ENCODE peak calls at places on chromosomes 4 and X, in nine cellular contexts. O, P, A, X, L, I, C, E and Q are unnamed samples.

GRCh38 chrX:65581661-65582339 is 47.2 kb upstream of the LAS1L start:
- DNase-seq in I (peak), E (no peak), X (peak), O (peak), L (peak), A (peak), C (peak), P (peak), Q (peak)

GRCh38 chrX:13126785-13127184 is 82.4 kb upstream of the FAM9C start:
- DNase-seq in L (no peak), A (no peak), I (no peak), O (no peak), E (no peak), C (no peak), X (no peak), P (no peak), Q (no peak)

GRCh38 chr4:130077275-130077674 is 981.3 kb downstream of the C4orf33 start:
- DNase-seq in A (peak), I (no peak), P (no peak), O (no peak), L (no peak), C (peak), E (no peak), X (no peak), Q (no peak)

GRCh38 chr4:2070421-2071251 is 11.5 kb downstream of the NAT8L start:
- DNase-seq in X (no peak), E (peak), L (no peak), P (no peak), O (no peak), C (no peak), I (no peak), A (no peak), Q (peak)

GRCh38 chr4:143344774-143345173 is 8.1 kb downstream of the GAB1 start:
- DNase-seq in X (no peak), C (no peak), I (no peak), L (no peak), E (no peak), O (peak), A (peak), P (no peak), Q (no peak)

GRCh38 chr4:102625232-102625930 is 124.2 kb downstream of the NFKB1 start:
- DNase-seq in L (no peak), C (peak), E (peak), A (peak), X (peak), O (peak), P (no peak), I (peak), Q (peak)

GRCh38 chrX:104568304-104568915 is 2.4 kb downstream of the IL1RAPL2 start:
- DNase-seq in A (no peak), I (no peak), E (no peak), C (no peak), O (no peak), X (no peak), P (no peak), L (no peak), Q (peak)

GRCh38 chr4:681736-682451 is 7.1 kb downstream of the SLC49A3 start:
- DNase-seq in L (peak), X (peak), I (no peak), A (no peak), E (peak), O (no peak), C (peak), P (no peak), Q (peak)

GRCh38 chr4:37517326-37517725 is 168.8 kb downstream of the RELL1 start:
- DNase-seq in A (no peak), C (peak), L (no peak), O (no peak), I (no peak), E (no peak), P (no peak), X (no peak), Q (no peak)

GRCh38 chrX:132272826-132273225 is 53.6 kb upstream of the RAP2C start:
- DNase-seq in C (no peak), X (no peak), E (no peak), O (no peak), P (no peak), I (peak), L (no peak), A (no peak), Q (no peak)

GRCh38 chrX:48468693-48469691 is 1.1 kb downstream of the SLC38A5 start:
- DNase-seq in I (no peak), P (no peak), E (peak), X (peak), L (peak), A (no peak), C (no peak), O (peak), Q (peak)

GRCh38 chr4:184306949-184307348 is 89.3 kb upstream of the ENPP6 start:
- DNase-seq in O (no peak), I (peak), C (peak), E (no peak), L (peak), A (no peak), X (no peak), P (no peak), Q (no peak)

GRCh38 chr4:179804440-179804839 is 2362.2 kb upstream of the AGA start:
- DNase-seq in L (no peak), I (peak), O (peak), X (no peak), A (no peak), C (no peak), E (peak), P (no peak), Q (no peak)

GRCh38 chrX:117987376-117987775 is 129.2 kb downstream of the KLHL13 start:
- DNase-seq in I (peak), E (no peak), P (no peak), A (no peak), C (peak), L (no peak), X (no peak), O (peak), Q (no peak)

DNA sequence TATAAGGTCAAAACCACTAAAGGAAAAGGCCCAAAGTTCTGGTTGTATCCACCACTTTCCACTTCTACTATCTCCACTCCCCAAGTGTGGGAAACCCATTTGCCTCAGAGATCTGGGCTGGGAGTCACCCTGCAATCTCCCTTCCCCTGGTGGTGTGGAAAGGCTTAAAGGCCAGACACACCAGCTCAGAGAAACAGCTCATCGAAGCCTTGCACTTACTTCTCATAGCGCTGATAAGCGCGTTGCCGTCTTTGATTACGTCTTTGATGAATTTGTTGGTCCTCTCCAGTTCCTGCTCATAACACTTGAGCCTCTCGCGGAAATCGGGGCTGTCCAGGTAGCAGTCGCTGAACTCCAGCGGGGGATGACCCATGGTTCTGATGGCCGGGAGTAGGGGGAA is 647 bp downstream of the OPHN1 start:
- DNase-seq in X (no peak), I (peak), E (no peak), L (no peak), O (peak), A (peak), P (no peak), C (peak), Q (no peak)
- TF ChIP-seq CTCF in X (no peak), I (no peak), E (no peak), L (no peak), O (no peak), A (no peak), P (no peak), C (no peak), Q (no peak)

GRCh38 chr4:111989817-111990216 is 155.4 kb upstream of the FAM241A start:
- DNase-seq in C (no peak), I (no peak), E (no peak), X (no peak), O (no peak), L (peak), A (no peak), P (no peak), Q (no peak)

GRCh38 chr4:111991163-111991562 is 154.1 kb upstream of the FAM241A start:
- DNase-seq in P (no peak), A (no peak), E (no peak), C (no peak), X (no peak), I (no peak), O (no peak), L (no peak), Q (no peak)

GRCh38 chr4:111994392-111994791 is 150.9 kb upstream of the FAM241A start:
- DNase-seq in I (no peak), L (no peak), O (no peak), X (no peak), P (no peak), E (no peak), C (no peak), A (no peak), Q (no peak)

GRCh38 chr4:111992604-111993151 is 152.6 kb upstream of the FAM241A start:
- DNase-seq in E (no peak), O (no peak), L (no peak), X (no peak), A (no peak), I (no peak), C (no peak), P (no peak), Q (no peak)

GRCh38 chr4:111991797-111992196 is 153.5 kb upstream of the FAM241A start:
- DNase-seq in L (no peak), E (no peak), O (peak), X (no peak), P (peak), C (peak), I (peak), A (peak), Q (no peak)
- H3K27ac ChIP-seq in L (peak), E (no peak), O (no peak), X (no peak), P (no peak), C (no peak), I (no peak), A (no peak), Q (no peak)

GRCh38 chr4:94455081-94455480 is 3.3 kb downstream of the PDLIM5 start:
- DNase-seq in A (peak), C (peak), P (no peak), X (no peak), E (peak), O (peak), I (peak), L (peak), Q (no peak)

GRCh38 chr4:94454405-94454804 is 2.7 kb downstream of the PDLIM5 start:
- DNase-seq in X (no peak), L (no peak), E (no peak), A (peak), O (no peak), P (no peak), C (peak), I (peak), Q (no peak)

GRCh38 chr4:94452476-94453300 is 946 bp downstream of the PDLIM5 start:
- DNase-seq in P (peak), E (peak), X (peak), I (peak), C (peak), L (peak), A (peak), O (peak), Q (peak)

GRCh38 chr4:94451669-94452475 is at the start of gene PDLIM5:
- DNase-seq in P (peak), I (peak), A (peak), L (peak), E (peak), X (peak), O (peak), C (peak), Q (peak)

DNA sequence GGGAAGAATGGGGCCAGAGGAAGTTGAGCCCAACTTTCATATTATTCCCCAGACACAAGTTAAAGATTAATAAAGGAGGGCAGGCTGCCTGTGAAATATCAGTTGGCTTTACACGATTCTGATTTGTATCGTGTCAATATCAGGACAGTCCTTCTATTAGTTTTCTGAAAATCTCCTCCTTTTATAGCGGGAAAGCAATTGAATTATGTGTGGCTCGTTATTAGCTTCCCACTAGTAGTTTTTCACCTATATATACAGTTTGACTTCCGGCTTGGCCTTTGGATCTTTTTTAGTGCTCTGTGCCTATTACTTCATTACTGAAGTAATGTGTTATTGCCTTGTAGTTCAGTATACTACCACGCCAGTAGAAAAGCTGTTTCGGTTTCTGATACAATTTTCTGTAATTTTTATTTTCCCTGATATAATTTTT is 1.8 kb downstream of the PDLIM5 start:
- DNase-seq in P (no peak), L (peak), O (no peak), C (peak), E (no peak), X (no peak), A (peak), I (no peak), Q (no peak)
- H3K9ac ChIP-seq in P (peak), L (peak), O (peak), C (peak), E (peak), X (no peak), A (peak), I (peak), Q (peak)

DNA sequence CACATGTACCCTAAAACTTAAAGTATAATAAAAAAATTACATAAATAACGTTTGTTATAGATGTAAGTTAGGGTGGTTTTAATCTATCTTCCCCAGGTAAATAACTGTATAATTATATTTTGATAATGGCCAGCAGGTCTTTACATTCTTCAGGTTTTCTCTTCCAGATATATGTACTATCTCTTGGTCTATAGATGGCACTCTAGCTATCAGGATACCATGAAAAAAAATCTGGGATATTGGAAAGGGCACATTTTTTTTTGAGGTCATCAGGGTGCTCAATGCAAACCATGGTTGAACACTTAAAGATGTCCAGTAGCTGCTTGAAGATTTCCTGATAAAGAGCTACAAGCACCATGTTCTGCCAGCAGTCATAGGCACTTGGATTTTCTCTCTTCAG is 15.6 kb upstream of the ADH4 start:
- DNase-seq in A (no peak), E (no peak), P (no peak), X (no peak), C (no peak), L (no peak), O (peak), I (no peak), Q (no peak)
- TF ChIP-seq CTCF in A (no peak), E (no peak), P (peak), X (no peak), C (peak), L (no peak), O (no peak), I (peak), Q (no peak)

GRCh38 chrX:154350429-154351182 is 23.8 kb downstream of the FLNA start:
- DNase-seq in O (no peak), A (no peak), E (peak), I (no peak), C (no peak), L (no peak), X (no peak), P (no peak), Q (no peak)
- H3K27ac ChIP-seq in O (no peak), A (no peak), E (no peak), I (no peak), C (no peak), L (no peak), X (no peak), P (no peak), Q (no peak)

GRCh38 chr4:183118141-183118540 is 19.1 kb downstream of the WWC2 start:
- DNase-seq in L (no peak), A (peak), O (no peak), I (no peak), C (no peak), E (no peak), X (no peak), P (no peak), Q (no peak)

GRCh38 chr4:183124228-183124627 is 25.2 kb downstream of the WWC2 start:
- DNase-seq in P (no peak), E (no peak), C (no peak), A (no peak), L (no peak), X (no peak), O (no peak), I (no peak), Q (no peak)

DNA sequence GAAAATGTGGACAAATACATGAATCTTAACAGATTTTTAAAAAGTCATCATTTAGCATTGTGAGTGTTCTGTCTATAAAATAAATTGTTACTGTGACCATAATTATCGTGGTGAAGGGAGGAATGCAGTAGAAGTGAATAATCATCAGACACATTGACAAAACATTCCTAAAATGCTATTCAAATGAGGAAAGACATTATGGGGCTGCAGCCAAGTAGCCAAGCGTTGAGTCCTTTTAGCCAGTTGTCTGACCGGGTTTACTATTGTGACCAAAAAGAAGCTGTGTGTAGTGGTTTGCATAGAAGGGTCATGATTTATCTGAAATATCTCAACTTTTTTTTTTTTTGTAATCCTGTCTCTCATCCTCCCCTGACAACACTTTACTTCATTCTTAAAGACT is 19.5 kb downstream of the WWC2 start:
- DNase-seq in I (peak), A (peak), O (peak), X (no peak), E (no peak), L (no peak), P (no peak), C (peak), Q (no peak)
- H3K9ac ChIP-seq in I (peak), A (peak), O (no peak), X (peak), E (no peak), L (no peak), P (no peak), C (no peak), Q (peak)

DNA sequence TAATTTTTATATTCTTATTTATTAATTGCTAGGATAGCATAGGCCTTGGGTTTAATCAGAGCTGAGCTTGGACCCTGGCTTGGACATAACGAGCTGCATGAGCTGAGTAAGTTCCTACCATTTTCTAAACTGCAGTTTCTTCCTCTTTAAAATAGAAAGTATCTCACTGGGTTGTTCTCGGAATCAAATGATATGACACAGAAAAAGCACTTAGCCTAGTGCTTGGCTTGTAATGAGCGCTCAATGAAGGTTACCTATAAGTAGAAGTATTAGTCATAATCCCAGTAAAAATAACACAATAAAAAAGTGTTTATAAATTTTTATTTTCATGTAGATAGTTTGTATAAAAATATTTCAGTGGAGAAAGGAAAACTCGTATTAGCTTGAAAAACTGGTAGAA is 113.3 kb upstream of the PDLIM3 start:
- DNase-seq in P (no peak), O (no peak), A (no peak), I (no peak), L (no peak), C (no peak), E (no peak), X (no peak), Q (no peak)
- TF ChIP-seq CTCF in P (no peak), O (no peak), A (no peak), I (no peak), L (no peak), C (no peak), E (no peak), X (no peak), Q (no peak)

GRCh38 chrX:52261125-52261462 is 76.4 kb downstream of the MAGED4 start:
- DNase-seq in X (no peak), O (no peak), I (no peak), C (no peak), E (no peak), L (no peak), A (no peak), P (no peak), Q (no peak)
- H3K27ac ChIP-seq in X (peak), O (no peak), I (no peak), C (peak), E (no peak), L (no peak), A (no peak), P (peak), Q (no peak)